ENCODE peak calls at places on chromosomes 1 and 21, in five cellular contexts. Z is NT2/D1, E is H1, V is GM12878, B is HepG2. O is an unnamed sample.

GRCh38 chr1:234699795-234700665 is 90.1 kb upstream of the IRF2BP2 start:
- DNase-seq in Z (no peak), B (no peak), E (no peak), V (peak; percentile 83), O (peak; percentile 56)

GRCh38 chr1:38783659-38784229 is 75.8 kb downstream of the RRAGC start:
- DNase-seq in Z (no peak), E (no peak), V (no peak), B (peak; percentile 13), O (peak; percentile 45)

GRCh38 chr1:115828101-115829022 is 12.6 kb downstream of the NHLH2 start:
- DNase-seq in V (no peak), Z (no peak), E (no peak), B (no peak), O (no peak)

GRCh38 chr1:201122321-201123017 is 4.5 kb downstream of the ASCL5 start:
- DNase-seq in E (no peak), V (no peak), Z (no peak), B (no peak), O (no peak)

GRCh38 chr1:62110198-62110817 is 84.3 kb upstream of the L1TD1 start:
- DNase-seq in Z (no peak), B (no peak), E (no peak), V (no peak), O (no peak)

GRCh38 chr1:42845866-42846256 is 552 bp upstream of the ZNF691 start:
- DNase-seq in E (no peak), Z (peak; percentile 20), B (no peak), V (no peak), O (no peak)

GRCh38 chr1:24117722-24118409 is 5.9 kb upstream of the MYOM3 start:
- DNase-seq in B (peak; percentile 54), V (no peak), E (no peak), Z (no peak), O (no peak)

GRCh38 chr1:17439250-17440073 is at the start of gene RCC2:
- DNase-seq in Z (no peak), V (no peak), E (no peak), B (peak; percentile 60), O (peak; percentile 84)

GRCh38 chr1:64080947-64081562 is 122.4 kb upstream of the UBE2U start:
- DNase-seq in B (no peak), Z (no peak), E (no peak), V (no peak), O (no peak)

GRCh38 chr1:69290266-69290665 is 277.5 kb upstream of the LRRC7 start:
- DNase-seq in Z (no peak), V (no peak), E (no peak), B (no peak), O (no peak)

GRCh38 chr1:53508991-53509663 is 49.9 kb downstream of the DMRTB1 start:
- DNase-seq in V (no peak), Z (no peak), E (no peak), B (no peak), O (no peak)

GRCh38 chr1:156760796-156761104 is 6.6 kb upstream of the PRCC start:
- DNase-seq in E (no peak), Z (no peak), B (no peak), V (no peak), O (no peak)

GRCh38 chr1:153543738-153544135 is 1.9 kb downstream of the S100A4 start:
- DNase-seq in E (no peak), Z (no peak), V (no peak), B (no peak), O (no peak)

GRCh38 chr21:38878394-38879179 is 72.9 kb downstream of the ETS2 start:
- DNase-seq in B (no peak), Z (no peak), V (no peak), E (no peak), O (no peak)

GRCh38 chr21:46163375-46163774 is 8.0 kb upstream of the FTCD start:
- DNase-seq in Z (no peak), E (no peak), V (no peak), B (no peak), O (no peak)

GRCh38 chr1:45953934-45954333 is 150.5 kb downstream of the MAST2 start:
- DNase-seq in E (no peak), Z (peak; percentile 68), B (no peak), V (no peak), O (peak; percentile 11)

GRCh38 chr1:86915737-86916235 is 1.4 kb downstream of the HS2ST1 start:
- DNase-seq in V (no peak), Z (no peak), B (peak; percentile 52), E (no peak), O (no peak)

GRCh38 chr1:9128520-9129371 is at the start of gene GPR157:
- DNase-seq in Z (no peak), V (no peak), E (peak; percentile 33), B (peak; percentile 62), O (peak; percentile 95)

GRCh38 chr1:157955269-157955668 is 38.2 kb upstream of the KIRREL1 start:
- DNase-seq in B (no peak), V (no peak), E (no peak), Z (no peak), O (no peak)

GRCh38 chr1:171434717-171435346 is 50.5 kb upstream of the PRRC2C start:
- DNase-seq in E (no peak), Z (no peak), V (no peak), B (no peak), O (no peak)

GRCh38 chr1:171429137-171429536 is 56.2 kb upstream of the PRRC2C start:
- DNase-seq in Z (no peak), V (no peak), E (no peak), B (no peak), O (no peak)

GRCh38 chr1:171432473-171432872 is 52.9 kb upstream of the PRRC2C start:
- DNase-seq in B (no peak), E (no peak), V (no peak), Z (no peak), O (no peak)

GRCh38 chr1:171431994-171432393 is 53.3 kb upstream of the PRRC2C start:
- DNase-seq in V (no peak), E (peak; percentile 44), Z (peak; percentile 80), B (no peak), O (no peak)

GRCh38 chr1:171433451-171433850 is 51.9 kb upstream of the PRRC2C start:
- DNase-seq in V (no peak), E (no peak), B (no peak), Z (no peak), O (no peak)
- TF ChIP-seq SUZ12 in V (no peak), E (no peak), B (no peak), Z (no peak), O (no peak)

DNA sequence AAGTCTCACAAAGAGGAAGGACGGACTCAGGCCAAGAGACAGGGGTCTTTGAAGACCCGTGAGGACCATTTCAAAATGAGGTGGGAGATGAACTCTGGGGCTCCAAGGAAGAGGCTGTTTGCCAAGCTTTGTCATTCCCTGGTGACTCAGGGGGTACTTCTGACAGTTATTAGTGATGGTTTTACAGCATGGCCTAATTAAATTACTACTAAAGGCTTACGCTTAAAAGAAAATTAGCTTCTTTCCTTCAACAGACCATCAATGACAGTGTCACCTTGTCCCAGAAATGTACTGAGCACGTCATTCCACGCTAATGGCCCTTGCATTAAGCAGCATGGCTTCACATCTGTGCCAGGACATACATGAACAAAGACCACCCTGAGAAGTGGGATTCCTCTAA is 5.1 kb upstream of the UTS2 start:
- DNase-seq in V (no peak), Z (no peak), E (no peak), B (no peak), O (no peak)
- TF ChIP-seq SUZ12 in V (no peak), Z (no peak), E (no peak), B (no peak), O (no peak)

GRCh38 chr1:54742262-54742661 is 22.1 kb downstream of the PARS2 start:
- DNase-seq in V (no peak), Z (no peak), E (no peak), B (no peak), O (no peak)
- TF ChIP-seq SUZ12 in V (no peak), Z (no peak), E (no peak), B (no peak), O (no peak)

DNA sequence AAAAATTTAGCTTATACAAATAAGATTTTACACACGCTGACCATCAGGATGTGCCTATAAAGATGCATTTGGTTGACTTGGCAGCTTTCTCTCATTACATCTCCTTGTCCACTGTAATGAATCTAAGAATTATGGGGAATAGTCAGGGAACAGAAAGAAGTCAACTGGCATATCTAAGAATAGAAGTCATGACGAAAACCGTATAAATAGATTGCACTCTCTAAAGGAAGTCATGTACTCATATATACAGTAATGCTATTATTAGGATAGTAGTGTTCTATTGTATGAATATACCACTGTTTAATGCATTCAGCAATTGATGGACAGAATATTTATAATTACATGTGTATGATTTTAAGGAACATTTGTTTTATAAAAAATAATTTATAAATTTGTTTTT is 575.9 kb upstream of the B3GALT2 start:
- DNase-seq in E (no peak), Z (no peak), B (no peak), V (no peak), O (no peak)
- TF ChIP-seq SUZ12 in E (no peak), Z (no peak), B (no peak), V (no peak), O (no peak)